ENCODE peak calls at places on chromosomes 13 and 19, in five cellular contexts. N is WTC11, Z is K562, V is HepG2, O is GM12878. Y is an unnamed sample.
A peak's percentile ranks its signal among the peaks of the same experiment; 100 is the strongest.

GRCh38 chr13:43878897-43879322 is 630 bp downstream of the CCDC122 start:
- DNase-seq in N (no peak), Z (no peak), V (peak; percentile 31), O (peak; percentile 13), Y (peak; percentile 41)

GRCh38 chr19:53916004-53916403 is 6.9 kb downstream of the CACNG7 start:
- DNase-seq in N (no peak), Z (no peak), V (no peak), O (no peak), Y (no peak)

GRCh38 chr19:47813304-47813994 is 8.3 kb upstream of the CRX start:
- DNase-seq in N (peak; percentile 98), Z (peak; percentile 88), V (peak; percentile 58), O (no peak), Y (peak; percentile 70)

GRCh38 chr19:4896372-4896771 is 6.3 kb downstream of the ARRDC5 start:
- DNase-seq in N (no peak), Z (no peak), V (no peak), O (no peak), Y (peak; percentile 33)

GRCh38 chr13:50991624-50992610 is 82.3 kb downstream of the RNASEH2B start:
- DNase-seq in N (no peak), Z (no peak), V (no peak), O (peak; percentile 23), Y (no peak)

GRCh38 chr13:39253774-39254173 is 215.5 kb downstream of the NHLRC3 start:
- DNase-seq in N (no peak), Z (no peak), V (no peak), O (no peak), Y (no peak)

GRCh38 chr13:75788494-75788991 is 152.4 kb downstream of the LMO7 start:
- DNase-seq in N (no peak), Z (no peak), V (no peak), O (no peak), Y (peak; percentile 48)

GRCh38 chr19:16957151-16957662 is 68.4 kb downstream of the F2RL3 start:
- DNase-seq in N (no peak), Z (no peak), V (no peak), O (no peak), Y (no peak)

GRCh38 chr13:98507060-98507797 is 69.7 kb downstream of the STK24 start:
- DNase-seq in N (peak; percentile 64), Z (peak; percentile 13), V (peak; percentile 48), O (no peak), Y (peak; percentile 32)

GRCh38 chr19:33407716-33408115 is 34.2 kb downstream of the CEBPG start:
- DNase-seq in N (no peak), Z (no peak), V (no peak), O (no peak), Y (no peak)

GRCh38 chr19:29967623-29968022 is 25.6 kb downstream of the URI1 start:
- DNase-seq in N (no peak), Z (peak; percentile 35), V (no peak), O (no peak), Y (no peak)

GRCh38 chr13:110486061-110486780 is 75.3 kb downstream of the RAB20 start:
- DNase-seq in N (no peak), Z (no peak), V (no peak), O (no peak), Y (no peak)

GRCh38 chr13:99811067-99811715 is 160.4 kb downstream of the ZIC5 start:
- DNase-seq in N (no peak), Z (no peak), V (no peak), O (no peak), Y (no peak)

GRCh38 chr13:114089341-114089740 is 43.1 kb downstream of the RASA3 start:
- DNase-seq in N (peak; percentile 11), Z (no peak), V (no peak), O (no peak), Y (no peak)

GRCh38 chr19:21221653-21222052 is 79.8 kb downstream of the ZNF431 start:
- DNase-seq in N (no peak), Z (no peak), V (no peak), O (no peak), Y (no peak)

GRCh38 chr13:100394005-100394695 is 194.4 kb downstream of the GGACT start:
- DNase-seq in N (no peak), Z (no peak), V (no peak), O (peak; percentile 51), Y (peak; percentile 9)

GRCh38 chr13:35889560-35889959 is 241.6 kb downstream of the DCLK1 start:
- DNase-seq in N (no peak), Z (no peak), V (no peak), O (no peak), Y (no peak)

GRCh38 chr19:35438527-35438926 is 9.5 kb upstream of the FFAR2 start:
- DNase-seq in N (no peak), Z (no peak), V (no peak), O (no peak), Y (no peak)

GRCh38 chr19:12163841-12164240 is 945 bp downstream of the ZNF136 start:
- DNase-seq in N (no peak), Z (peak; percentile 22), V (no peak), O (no peak), Y (no peak)
- TF ChIP-seq ESRRA in N (no peak), Z (no peak), V (no peak), O (no peak), Y (no peak)

GRCh38 chr13:24921003-24921402 is 157.0 kb downstream of the RNF17 start:
- DNase-seq in N (no peak), Z (peak; percentile 8), V (no peak), O (no peak), Y (no peak)
- TF ChIP-seq ESRRA in N (no peak), Z (no peak), V (no peak), O (no peak), Y (no peak)

GRCh38 chr13:108257238-108257637 is 12.3 kb upstream of the TNFSF13B start:
- DNase-seq in N (no peak), Z (no peak), V (no peak), O (no peak), Y (no peak)
- TF ChIP-seq ESRRA in N (no peak), Z (no peak), V (no peak), O (no peak), Y (no peak)

DNA sequence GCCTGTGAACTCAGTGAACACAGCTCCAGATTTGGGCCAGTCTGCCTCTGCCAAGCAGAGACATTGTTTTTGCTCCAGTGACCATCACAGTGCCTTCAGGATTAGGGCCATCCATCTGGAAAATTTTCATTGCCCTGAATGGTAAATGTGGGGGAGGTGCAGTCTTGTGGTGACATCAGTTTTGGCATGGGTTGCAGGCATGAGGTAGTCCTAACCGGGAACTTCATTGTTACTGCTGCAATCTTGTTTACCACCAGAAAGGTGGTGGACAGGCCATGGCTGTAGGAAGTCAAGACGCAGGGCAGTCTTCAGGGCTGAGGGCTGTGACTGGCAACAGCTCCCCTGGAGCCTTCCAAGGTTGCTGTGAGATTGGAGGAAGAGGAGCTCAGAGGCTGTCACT is 55.2 kb downstream of the SPATA13 start:
- DNase-seq in N (no peak), Z (no peak), V (no peak), O (no peak), Y (no peak)
- TF ChIP-seq ESRRA in N (no peak), Z (no peak), V (no peak), O (no peak), Y (no peak)

DNA sequence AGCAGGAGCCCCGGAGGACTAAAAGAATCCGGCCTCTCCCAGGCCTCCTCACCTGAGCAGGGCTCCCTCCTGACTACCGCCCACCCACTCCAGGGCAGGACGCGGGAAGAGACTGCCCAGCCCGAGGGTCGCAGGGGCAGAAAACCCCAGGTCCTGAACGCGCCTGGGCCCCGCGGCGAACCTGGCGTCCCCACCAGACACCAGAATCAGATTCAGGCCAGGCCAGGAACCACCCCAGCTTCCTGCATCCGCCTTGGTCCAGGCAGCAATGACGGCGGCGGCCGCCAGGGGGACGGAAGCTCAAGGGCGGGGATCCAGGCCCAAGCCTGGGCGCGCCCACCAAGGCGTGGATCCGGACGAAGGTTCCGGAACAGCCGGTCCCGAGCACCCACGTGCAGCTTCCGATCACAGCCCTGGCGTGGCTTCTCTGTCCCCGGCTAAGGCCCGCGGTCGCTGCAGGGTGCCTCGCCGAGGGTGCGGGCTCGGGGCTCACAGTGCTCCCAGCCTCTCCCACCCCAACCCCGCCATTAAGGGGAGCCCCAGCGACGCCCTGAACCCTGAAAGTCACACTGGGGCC is 3.6 kb downstream of the LGALS7 start:
- DNase-seq in N (peak; percentile 92), Z (peak; percentile 62), V (no peak), O (no peak), Y (peak; percentile 85)
- TF ChIP-seq ESRRA in N (peak; percentile 56), Z (no peak), V (no peak), O (no peak), Y (no peak)

GRCh38 chr13:49219647-49220034 is 497 bp upstream of the MLNR start:
- DNase-seq in N (no peak), Z (no peak), V (peak; percentile 43), O (no peak), Y (no peak)
- TF ChIP-seq ESRRA in N (no peak), Z (no peak), V (no peak), O (no peak), Y (no peak)

Y was measured in A549.